ENCODE peak calls at places on chromosomes 7 and 10, in eight cellular contexts. T is RPMI7951; Z is A549; G is colonic mucosa; Q is hypothalamus; V is activated CD4-positive, alpha-beta T cell treated with anti-CD3 and anti-CD28 coated beads, Interleukin-2, amount 10 ng/mL, durations not matched to agents 7 days and 5 days; B is IMR-90; K is Right ventricle myocardium superior. S is an unnamed sample.

GRCh38 chr7:37068902-37069301 is 344.6 kb upstream of the AOAH start:
- DNase-seq in K (no peak), V (no peak), G (no peak), Q (no peak), B (no peak), Z (no peak), T (no peak), S (no peak)

GRCh38 chr10:27759483-27760281 is 14.1 kb upstream of the MKX start:
- DNase-seq in B (no peak), Z (no peak), G (no peak), V (no peak), K (no peak), Q (no peak), T (no peak), S (no peak)

GRCh38 chr10:97494863-97495506 is 3.2 kb downstream of the MMS19 start:
- DNase-seq in T (no peak), B (peak), G (no peak), Z (no peak), V (peak), Q (no peak), K (no peak), S (no peak)

GRCh38 chr10:74234569-74234968 is 83.5 kb downstream of the ADK start:
- DNase-seq in V (no peak), K (no peak), Q (no peak), T (no peak), Z (no peak), G (no peak), B (peak), S (no peak)

GRCh38 chr10:114879541-114880158 is 58.1 kb downstream of the FHIP2A start:
- DNase-seq in K (no peak), Q (no peak), B (peak), Z (peak), V (peak), G (no peak), T (peak), S (no peak)

GRCh38 chr10:119118231-119118630 is 14.3 kb downstream of the DENND10 start:
- DNase-seq in Z (no peak), V (no peak), G (no peak), T (peak), K (no peak), B (no peak), Q (no peak), S (no peak)

GRCh38 chr7:94643771-94644545 is 12.0 kb downstream of the SGCE start:
- DNase-seq in G (no peak), B (no peak), K (no peak), T (peak), Z (no peak), Q (no peak), V (no peak), S (no peak)

GRCh38 chr10:114751856-114752255 is 69.7 kb upstream of the FHIP2A start:
- DNase-seq in T (no peak), G (no peak), Q (no peak), V (no peak), B (peak), K (no peak), Z (no peak), S (no peak)

GRCh38 chr10:13816195-13816926 is 229.6 kb downstream of the PRPF18 start:
- DNase-seq in T (peak), K (peak), G (peak), B (peak), V (no peak), Z (no peak), Q (no peak), S (no peak)

GRCh38 chr7:107387573-107388219 is 82.2 kb upstream of the GPR22 start:
- DNase-seq in T (peak), G (no peak), Z (no peak), V (no peak), K (no peak), Q (no peak), B (peak), S (no peak)

GRCh38 chr7:101124376-101125056 is 2.4 kb upstream of the SERPINE1 start:
- DNase-seq in T (peak), Q (no peak), V (peak), K (no peak), Z (peak), B (peak), G (no peak), S (no peak)

GRCh38 chr7:43757073-43757720 is 1.3 kb upstream of the BLVRA start:
- DNase-seq in Z (no peak), G (peak), B (no peak), K (no peak), T (no peak), V (no peak), Q (no peak), S (no peak)

GRCh38 chr10:19168584-19168983 is 120.0 kb downstream of the MALRD1 start:
- DNase-seq in Z (no peak), G (no peak), T (peak), Q (no peak), V (no peak), B (no peak), K (no peak), S (no peak)

GRCh38 chr10:1149793-1150637 is 93.8 kb downstream of the WDR37 start:
- DNase-seq in Q (no peak), G (peak), T (no peak), K (peak), V (peak), B (peak), Z (no peak), S (no peak)

GRCh38 chr7:115346685-115347084 is 424.8 kb downstream of the MDFIC start:
- DNase-seq in Z (no peak), G (no peak), T (no peak), Q (no peak), V (no peak), B (no peak), K (no peak), S (no peak)

GRCh38 chr10:120945801-120946302 is 94.7 kb downstream of the WDR11 start:
- DNase-seq in B (no peak), V (no peak), K (peak), T (peak), Q (peak), Z (no peak), G (no peak), S (no peak)

GRCh38 chr10:7311256-7312178 is 99.3 kb downstream of the SFMBT2 start:
- DNase-seq in T (no peak), K (no peak), Q (no peak), G (no peak), B (peak), Z (peak), V (no peak), S (no peak)

GRCh38 chr10:43229208-43230061 is 37.4 kb downstream of the RASGEF1A start:
- DNase-seq in T (no peak), Q (no peak), V (peak), Z (peak), G (no peak), K (peak), B (no peak), S (no peak)

GRCh38 chr10:102564209-102564834 is 60.5 kb downstream of the SUFU start:
- DNase-seq in Z (no peak), Q (no peak), V (no peak), G (no peak), K (no peak), T (no peak), B (no peak), S (no peak)

GRCh38 chr10:118596426-118597124 is 1.1 kb upstream of the PRLHR start:
- DNase-seq in B (no peak), K (no peak), Z (no peak), V (no peak), T (no peak), G (no peak), Q (no peak), S (no peak)

GRCh38 chr10:107095125-107095524 is 69.4 kb downstream of the SORCS1 start:
- DNase-seq in K (no peak), B (no peak), Q (no peak), V (no peak), G (no peak), Z (no peak), T (no peak), S (no peak)

GRCh38 chr10:72011468-72011867 is 47.3 kb downstream of the CHST3 start:
- DNase-seq in T (no peak), V (no peak), Q (no peak), Z (no peak), G (no peak), B (no peak), K (no peak), S (no peak)

GRCh38 chr7:45986355-45987298 is 65.6 kb upstream of the IGFBP3 start:
- DNase-seq in Q (no peak), V (no peak), B (no peak), Z (no peak), T (no peak), K (no peak), G (no peak), S (no peak)

GRCh38 chr10:131398166-131398565 is 86.6 kb upstream of the TCERG1L start:
- DNase-seq in Z (no peak), B (no peak), T (no peak), G (no peak), K (no peak), V (no peak), Q (no peak), S (no peak)

GRCh38 chr7:4707134-4707651 is 25.1 kb downstream of the FOXK1 start:
- DNase-seq in Q (no peak), Z (no peak), K (no peak), B (no peak), V (no peak), T (no peak), G (no peak), S (no peak)

GRCh38 chr7:35467456-35467978 is 213.6 kb upstream of the TBX20 start:
- DNase-seq in V (no peak), K (no peak), Q (no peak), B (no peak), T (no peak), Z (no peak), G (no peak), S (no peak)

GRCh38 chr10:114486938-114487814 is 82.9 kb upstream of the AFAP1L2 start:
- DNase-seq in Q (no peak), T (no peak), V (no peak), Z (no peak), K (no peak), G (no peak), B (peak), S (no peak)

GRCh38 chr10:15658099-15658702 is 61.5 kb downstream of the ITGA8 start:
- DNase-seq in K (no peak), Z (no peak), V (no peak), G (no peak), B (no peak), T (no peak), Q (no peak), S (no peak)

GRCh38 chr7:144517762-144518161 is 114.3 kb upstream of the NOBOX start:
- DNase-seq in K (no peak), B (no peak), T (no peak), Z (no peak), Q (no peak), V (peak), G (no peak), S (no peak)

S was measured in B cell.